ENCODE peak calls at places on chromosome 14, in seven cellular contexts. S, D, A, V, U, Y and E are unnamed samples. For H3K4me1, the result is how much of the 10 kb centered on the place peaks cover.

GRCh38 chr14:24943024-24943423 is 106.9 kb downstream of the STXBP6 start:
- DNase-seq in S (no peak), D (peak), A (no peak), V (peak), U (no peak), Y (peak), E (no peak)

GRCh38 chr14:105890474-105891220 is 364.3 kb downstream of the TMEM121 start:
- DNase-seq in S (no peak), D (no peak), A (no peak), V (no peak), U (no peak), Y (no peak), E (no peak)

GRCh38 chr14:102654298-102654697 is 61.8 kb downstream of the RCOR1 start:
- DNase-seq in S (no peak), D (no peak), A (peak), V (no peak), U (no peak), Y (no peak), E (no peak)

GRCh38 chr14:94614802-94615201 is 2.6 kb downstream of the SERPINA3 start:
- DNase-seq in S (no peak), D (no peak), A (no peak), V (no peak), U (no peak), Y (no peak), E (no peak)

GRCh38 chr14:104794641-104795467 is 694 bp downstream of the AKT1 start:
- DNase-seq in S (no peak), D (peak), A (peak), V (peak), U (peak), Y (peak), E (peak)

GRCh38 chr14:93936926-93937325 is 9.8 kb downstream of the FAM181A start:
- DNase-seq in S (no peak), D (no peak), A (no peak), V (no peak), U (no peak), Y (no peak), E (no peak)

GRCh38 chr14:62957562-62957961 is 87.7 kb downstream of the KCNH5 start:
- DNase-seq in S (no peak), D (peak), A (peak), V (no peak), U (no peak), Y (no peak), E (peak)

GRCh38 chr14:78790262-78790661 is 620.1 kb downstream of the NRXN3 start:
- DNase-seq in S (no peak), D (peak), A (no peak), V (peak), U (no peak), Y (peak), E (no peak)

GRCh38 chr14:102499401-102500189 is 10.0 kb downstream of the ANKRD9 start:
- DNase-seq in S (no peak), D (no peak), A (no peak), V (no peak), U (no peak), Y (no peak), E (no peak)

GRCh38 chr14:68598621-68599447 is 194.0 kb downstream of the ZFP36L1 start:
- DNase-seq in S (peak), D (peak), A (peak), V (no peak), U (no peak), Y (no peak), E (peak)

GRCh38 chr14:20614038-20614840 is 23.1 kb upstream of the RNASE12 start:
- DNase-seq in S (no peak), D (peak), A (peak), V (no peak), U (no peak), Y (peak), E (no peak)

GRCh38 chr14:92917956-92918355 is 5.0 kb upstream of the CHGA start:
- DNase-seq in S (no peak), D (no peak), A (no peak), V (no peak), U (no peak), Y (no peak), E (no peak)

GRCh38 chr14:32608880-32609279 is 279.8 kb downstream of the AKAP6 start:
- DNase-seq in S (no peak), D (peak), A (peak), V (no peak), U (no peak), Y (peak), E (no peak)

GRCh38 chr14:47332939-47333338 is 342.5 kb downstream of the MDGA2 start:
- DNase-seq in S (no peak), D (no peak), A (peak), V (no peak), U (no peak), Y (no peak), E (no peak)

GRCh38 chr14:100840286-100840685 is 14.4 kb downstream of the MEG3 start:
- DNase-seq in S (no peak), D (no peak), A (no peak), V (peak), U (no peak), Y (peak), E (no peak)

GRCh38 chr14:50943261-50943942 is 881 bp downstream of the PYGL start:
- DNase-seq in S (peak), D (peak), A (peak), V (peak), U (no peak), Y (peak), E (peak)

GRCh38 chr14:99186956-99187690 is 84.9 kb downstream of the BCL11B start:
- DNase-seq in S (no peak), D (no peak), A (no peak), V (no peak), U (no peak), Y (no peak), E (no peak)

GRCh38 chr14:100304825-100305445 is 1.3 kb downstream of the SLC25A29 start:
- DNase-seq in S (no peak), D (peak), A (peak), V (peak), U (no peak), Y (peak), E (peak)

GRCh38 chr14:34361504-34362011 is 100.5 kb downstream of the SPTSSA start:
- DNase-seq in S (no peak), D (peak), A (peak), V (no peak), U (no peak), Y (no peak), E (no peak)

GRCh38 chr14:66379116-66379515 is 107.1 kb upstream of the CCDC196 start:
- DNase-seq in S (no peak), D (no peak), A (peak), V (no peak), U (no peak), Y (peak), E (no peak)

GRCh38 chr14:30872602-30873001 is 1.8 kb upstream of the COCH start:
- DNase-seq in S (no peak), D (no peak), A (no peak), V (peak), U (no peak), Y (peak), E (no peak)
- TF ChIP-seq EZH2phosphoT487 in S (no peak), D (no peak), A (no peak), V (no peak), U (no peak), Y (no peak), E (no peak)

GRCh38 chr14:76958020-76958965 is 70.2 kb downstream of the IRF2BPL start:
- DNase-seq in S (no peak), D (no peak), A (no peak), V (peak), U (no peak), Y (no peak), E (no peak)
- H3K4me1 ChIP-seq in S (half or more), D (half or more), A (half or more), V (half or more), U (half or more), Y (under half), E (half or more)

GRCh38 chr14:49865431-49865859 is 12.9 kb upstream of the NEMF start:
- DNase-seq in S (no peak), D (peak), A (peak), V (peak), U (peak), Y (peak), E (peak)
- TF ChIP-seq EZH2phosphoT487 in S (no peak), D (no peak), A (no peak), V (no peak), U (no peak), Y (no peak), E (no peak)

DNA sequence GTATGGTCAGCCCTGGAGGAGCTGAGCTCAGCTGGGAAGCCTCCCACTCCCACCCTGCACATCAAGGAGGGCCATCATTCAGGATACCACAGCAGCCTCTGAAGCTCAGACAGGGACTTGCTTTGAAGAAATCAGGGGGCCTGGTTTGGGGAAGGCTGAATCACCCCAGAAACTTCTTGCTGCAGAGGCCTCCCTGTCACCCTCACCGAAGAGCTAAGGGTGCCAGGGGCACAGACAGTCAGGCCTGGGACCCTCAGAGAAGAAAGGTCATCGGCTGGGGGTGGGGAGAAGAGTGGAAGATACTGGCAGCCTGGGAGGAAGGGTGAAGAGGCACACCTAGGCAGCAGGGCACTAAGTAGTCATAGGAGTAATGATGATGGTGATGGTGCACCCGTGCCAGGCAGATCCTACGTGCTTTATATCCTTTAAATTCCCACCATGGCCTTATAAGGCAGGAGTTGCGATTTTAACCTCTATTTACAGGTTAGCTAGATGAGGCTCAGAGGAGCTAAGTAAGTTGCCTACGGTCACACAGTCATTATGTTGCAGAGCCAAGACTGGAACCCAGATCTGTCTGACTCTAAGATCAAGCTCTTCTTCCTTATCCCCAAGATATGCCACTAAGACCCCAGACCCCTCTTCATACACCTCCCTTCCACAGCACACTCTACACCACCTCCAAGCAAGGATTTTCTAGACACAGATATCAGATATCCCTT is 28.5 kb upstream of the PNMA1 start:
- DNase-seq in S (no peak), D (no peak), A (no peak), V (no peak), U (no peak), Y (no peak), E (no peak)
- H3K4me1 ChIP-seq in S (half or more), D (half or more), A (half or more), V (under half), U (under half), Y (under half), E (half or more)

DNA sequence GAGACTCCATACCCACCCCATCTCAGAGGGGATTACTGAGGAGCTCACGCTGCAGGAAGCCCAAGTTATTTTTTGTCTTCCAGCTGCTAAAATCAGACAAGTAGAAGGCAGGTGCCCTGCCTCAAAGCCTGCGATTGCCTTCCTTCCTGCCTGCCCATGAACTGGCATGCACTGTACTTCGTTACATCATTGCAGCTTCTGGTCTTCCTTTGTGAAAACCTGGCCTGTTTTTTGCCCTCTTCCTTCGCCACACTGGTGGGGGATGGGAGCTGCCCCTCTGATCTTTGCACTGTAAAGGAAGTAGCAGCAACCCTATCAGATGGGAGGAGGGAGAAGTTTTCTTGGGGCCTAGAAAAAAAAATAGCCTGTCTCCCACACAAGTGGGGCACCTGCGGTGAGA is 1098.7 kb downstream of the BCL11B start:
- DNase-seq in S (no peak), D (no peak), A (no peak), V (no peak), U (no peak), Y (no peak), E (no peak)
- TF ChIP-seq EZH2phosphoT487 in S (no peak), D (no peak), A (no peak), V (no peak), U (no peak), Y (no peak), E (no peak)

GRCh38 chr14:59346329-59346728 is 118.9 kb downstream of the GPR135 start:
- DNase-seq in S (no peak), D (no peak), A (no peak), V (no peak), U (no peak), Y (no peak), E (no peak)
- H3K4me1 ChIP-seq in S (under half), D (under half), A (under half), V (under half), U (under half), Y (under half), E (under half)

GRCh38 chr14:60922050-60922449 is 58.8 kb downstream of the TRMT5 start:
- DNase-seq in S (no peak), D (peak), A (peak), V (no peak), U (peak), Y (no peak), E (no peak)
- TF ChIP-seq EZH2phosphoT487 in S (no peak), D (no peak), A (no peak), V (no peak), U (no peak), Y (no peak), E (no peak)

GRCh38 chr14:61694039-61694438 is 1.3 kb upstream of the HIF1A start:
- DNase-seq in S (no peak), D (no peak), A (no peak), V (no peak), U (no peak), Y (no peak), E (no peak)
- H3K4me1 ChIP-seq in S (under half), D (under half), A (under half), V (under half), U (under half), Y (under half), E (under half)